ENCODE peak calls at places on chromosomes 6 and 20, in six cellular contexts. B is adrenal gland; P is coronary artery; D is breast epithelium; W is ascending aorta; C is CD8-positive, alpha-beta memory T cell. G is an unnamed sample.

GRCh38 chr6:33375143-33375649 is 16.4 kb upstream of the KIFC1 start:
- DNase-seq in B (peak), P (peak), D (peak), W (peak), C (no peak), G (no peak)

GRCh38 chr6:10028202-10028601 is 386.7 kb downstream of the TFAP2A start:
- DNase-seq in B (no peak), P (no peak), D (no peak), W (no peak), C (no peak), G (no peak)

GRCh38 chr20:12660918-12661317 is 347.9 kb upstream of the SPTLC3 start:
- DNase-seq in B (no peak), P (no peak), D (no peak), W (no peak), C (no peak), G (no peak)

GRCh38 chr6:158512809-158513208 is 47.1 kb upstream of the TMEM181 start:
- DNase-seq in B (no peak), P (no peak), D (no peak), W (no peak), C (no peak), G (no peak)

GRCh38 chr6:87139236-87139635 is 16.1 kb upstream of the ZNF292 start:
- DNase-seq in B (peak), P (no peak), D (no peak), W (no peak), C (no peak), G (no peak)

GRCh38 chr20:63057133-63058117 is 50.7 kb upstream of the BHLHE23 start:
- DNase-seq in B (no peak), P (no peak), D (no peak), W (no peak), C (no peak), G (no peak)

GRCh38 chr6:159633196-159633595 is 59.8 kb downstream of the SOD2 start:
- DNase-seq in B (no peak), P (no peak), D (no peak), W (no peak), C (no peak), G (no peak)

GRCh38 chr6:13872681-13873080 is 52.1 kb upstream of the RNF182 start:
- DNase-seq in B (no peak), P (no peak), D (no peak), W (no peak), C (no peak), G (no peak)

GRCh38 chr6:8481727-8482126 is 46.4 kb upstream of the SLC35B3 start:
- DNase-seq in B (no peak), P (no peak), D (no peak), W (no peak), C (no peak), G (no peak)

GRCh38 chr6:148513145-148514071 is 170.8 kb downstream of the SASH1 start:
- DNase-seq in B (no peak), P (no peak), D (no peak), W (no peak), C (no peak), G (peak)

GRCh38 chr6:39882567-39882953 is 51.7 kb downstream of the MOCS1 start:
- DNase-seq in B (peak), P (peak), D (no peak), W (no peak), C (no peak), G (no peak)

GRCh38 chr6:130834482-130835251 is 7.5 kb downstream of the SMLR1 start:
- DNase-seq in B (no peak), P (no peak), D (no peak), W (no peak), C (no peak), G (no peak)

GRCh38 chr6:4017847-4018193 is 61.1 kb downstream of the FAM217A start:
- DNase-seq in B (no peak), P (no peak), D (no peak), W (no peak), C (no peak), G (no peak)

GRCh38 chr20:54207053-54207742 is 689 bp upstream of the PFDN4 start:
- DNase-seq in B (no peak), P (no peak), D (no peak), W (no peak), C (no peak), G (no peak)
- H3K27ac ChIP-seq in B (peak), P (peak), D (peak), W (peak), C (peak), G (peak)

GRCh38 chr6:79634491-79634890 is 3.4 kb downstream of the SH3BGRL2 start:
- DNase-seq in B (no peak), P (no peak), D (no peak), W (no peak), C (no peak), G (no peak)
- H3K27ac ChIP-seq in B (no peak), P (no peak), D (no peak), W (no peak), C (no peak), G (no peak)

DNA sequence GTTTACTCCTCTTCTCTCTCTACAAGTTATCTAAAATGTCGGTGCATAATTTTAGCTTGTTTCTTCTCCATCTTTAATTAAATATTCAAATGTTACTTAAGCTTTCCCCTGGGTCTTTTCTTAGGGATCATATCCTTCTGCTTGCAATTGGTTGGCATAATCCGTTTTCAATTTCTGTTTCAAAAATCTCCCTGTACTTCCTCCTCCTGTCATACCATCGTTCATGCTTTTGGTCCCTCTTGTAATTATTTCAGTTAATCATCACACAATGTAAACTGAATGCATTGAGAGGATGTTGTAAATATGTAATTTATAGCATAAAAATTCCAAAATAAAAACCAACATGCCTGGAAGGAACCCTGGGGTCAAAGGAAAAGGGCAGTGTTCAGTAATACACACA is 189.2 kb upstream of the RAB32 start:
- DNase-seq in B (no peak), P (no peak), D (no peak), W (no peak), C (no peak), G (no peak)
- H3K27ac ChIP-seq in B (no peak), P (no peak), D (no peak), W (no peak), C (no peak), G (no peak)

GRCh38 chr6:73036689-73037088 is 188.6 kb downstream of the KHDC1L start:
- DNase-seq in B (no peak), P (no peak), D (no peak), W (no peak), C (no peak), G (no peak)

GRCh38 chr6:73045609-73046008 is 179.7 kb downstream of the KHDC1L start:
- DNase-seq in B (no peak), P (no peak), D (no peak), W (no peak), C (no peak), G (no peak)

GRCh38 chr6:73042892-73043291 is 182.4 kb downstream of the KHDC1L start:
- DNase-seq in B (no peak), P (no peak), D (no peak), W (no peak), C (no peak), G (no peak)

GRCh38 chr6:73043446-73043845 is 181.8 kb downstream of the KHDC1L start:
- DNase-seq in B (no peak), P (no peak), D (no peak), W (no peak), C (no peak), G (no peak)

GRCh38 chr6:73041051-73041450 is 184.2 kb downstream of the KHDC1L start:
- DNase-seq in B (no peak), P (no peak), D (no peak), W (no peak), C (no peak), G (no peak)
- H3K27ac ChIP-seq in B (no peak), P (no peak), D (no peak), W (no peak), C (no peak), G (no peak)